ENCODE peak calls at places on chromosomes 2 and 18, in seven cellular contexts. One of them, this sample, is unnamed.

GRCh38 chr18:59929621-59930295 is 30.0 kb downstream of the PMAIP1 start:
- DNase-seq in AG08395: no peak
- DNase-seq in stromal cell of bone marrow: no peak
- DNase-seq in glutamatergic neuron: no peak
- DNase-seq in skeletal muscle cell: no peak
- DNase-seq in HT-29: no peak
- DNase-seq in colonic mucosa: no peak
- DNase-seq in this sample: no peak

GRCh38 chr2:187547353-187547979 is 6.8 kb downstream of the TFPI start:
- DNase-seq in colonic mucosa: peak; percentile 30
- DNase-seq in stromal cell of bone marrow: peak; percentile 94
- DNase-seq in skeletal muscle cell: peak; percentile 94
- DNase-seq in glutamatergic neuron: no peak
- DNase-seq in AG08395: peak; percentile 90
- DNase-seq in HT-29: peak; percentile 81
- DNase-seq in this sample: peak; percentile 79

GRCh38 chr2:72041638-72042111 is 106.0 kb downstream of the CYP26B1 start:
- DNase-seq in skeletal muscle cell: no peak
- DNase-seq in stromal cell of bone marrow: no peak
- DNase-seq in colonic mucosa: no peak
- DNase-seq in HT-29: no peak
- DNase-seq in AG08395: no peak
- DNase-seq in glutamatergic neuron: no peak
- DNase-seq in this sample: peak; percentile 72

GRCh38 chr2:101509498-101510274 is 34.8 kb upstream of the RFX8 start:
- DNase-seq in HT-29: no peak
- DNase-seq in stromal cell of bone marrow: no peak
- DNase-seq in glutamatergic neuron: no peak
- DNase-seq in colonic mucosa: no peak
- DNase-seq in skeletal muscle cell: peak; percentile 37
- DNase-seq in AG08395: no peak
- DNase-seq in this sample: no peak

GRCh38 chr18:48021273-48021914 is 90.9 kb upstream of the SMAD2 start:
- DNase-seq in colonic mucosa: no peak
- DNase-seq in HT-29: no peak
- DNase-seq in glutamatergic neuron: no peak
- DNase-seq in AG08395: no peak
- DNase-seq in stromal cell of bone marrow: no peak
- DNase-seq in skeletal muscle cell: no peak
- DNase-seq in this sample: no peak

GRCh38 chr2:240451108-240451611 is 15.7 kb downstream of the GPC1 start:
- DNase-seq in AG08395: no peak
- DNase-seq in stromal cell of bone marrow: no peak
- DNase-seq in colonic mucosa: no peak
- DNase-seq in glutamatergic neuron: no peak
- DNase-seq in HT-29: no peak
- DNase-seq in skeletal muscle cell: no peak
- DNase-seq in this sample: peak; percentile 84

GRCh38 chr18:24584777-24585176 is 124.3 kb downstream of the HRH4 start:
- DNase-seq in glutamatergic neuron: no peak
- DNase-seq in colonic mucosa: no peak
- DNase-seq in skeletal muscle cell: no peak
- DNase-seq in HT-29: no peak
- DNase-seq in stromal cell of bone marrow: no peak
- DNase-seq in AG08395: no peak
- DNase-seq in this sample: no peak

GRCh38 chr2:159998236-159998635 is 64.2 kb downstream of the PLA2R1 start:
- DNase-seq in stromal cell of bone marrow: no peak
- DNase-seq in skeletal muscle cell: no peak
- DNase-seq in HT-29: no peak
- DNase-seq in AG08395: no peak
- DNase-seq in glutamatergic neuron: no peak
- DNase-seq in colonic mucosa: no peak
- DNase-seq in this sample: no peak

GRCh38 chr2:147913701-147914480 is 69.1 kb downstream of the ACVR2A start:
- DNase-seq in AG08395: peak; percentile 8
- DNase-seq in colonic mucosa: no peak
- DNase-seq in skeletal muscle cell: no peak
- DNase-seq in glutamatergic neuron: no peak
- DNase-seq in stromal cell of bone marrow: no peak
- DNase-seq in HT-29: no peak
- DNase-seq in this sample: no peak

GRCh38 chr18:1846640-1847039 is 724.7 kb downstream of the METTL4 start:
- DNase-seq in AG08395: no peak
- DNase-seq in skeletal muscle cell: no peak
- DNase-seq in HT-29: peak; percentile 51
- DNase-seq in glutamatergic neuron: no peak
- DNase-seq in stromal cell of bone marrow: no peak
- DNase-seq in colonic mucosa: no peak
- DNase-seq in this sample: no peak

GRCh38 chr18:39053569-39053968 is 1488.0 kb upstream of the CELF4 start:
- DNase-seq in AG08395: no peak
- DNase-seq in skeletal muscle cell: no peak
- DNase-seq in colonic mucosa: no peak
- DNase-seq in glutamatergic neuron: no peak
- DNase-seq in stromal cell of bone marrow: no peak
- DNase-seq in HT-29: no peak
- DNase-seq in this sample: no peak

GRCh38 chr2:52034706-52035105 is 1002.8 kb upstream of the NRXN1 start:
- DNase-seq in AG08395: no peak
- DNase-seq in stromal cell of bone marrow: no peak
- DNase-seq in colonic mucosa: no peak
- DNase-seq in glutamatergic neuron: no peak
- DNase-seq in HT-29: no peak
- DNase-seq in skeletal muscle cell: no peak
- DNase-seq in this sample: no peak

GRCh38 chr2:84782717-84783442 is 98.0 kb downstream of the TRABD2A start:
- DNase-seq in stromal cell of bone marrow: no peak
- DNase-seq in glutamatergic neuron: no peak
- DNase-seq in AG08395: no peak
- DNase-seq in colonic mucosa: no peak
- DNase-seq in HT-29: no peak
- DNase-seq in skeletal muscle cell: no peak
- DNase-seq in this sample: no peak